ENCODE peak calls at places on chromosomes 4 and X, in ten cellular contexts. P is T-helper 9 cell; B is AG04449; A is mammary epithelial cell; L is activated gamma-delta T cell treated with anti-CD3 and anti-CD28 coated beads, Interleukin-2, amount 50 U/mL, for 16 hours; G is tibial artery; Y is M059J; T is H4; H is lower lobe of right lung; V is NCI-H1105. S is an unnamed sample.

GRCh38 chr4:139582044-139582443 is 26.0 kb upstream of the SETD7 start:
- DNase-seq in H (no peak), T (no peak), A (no peak), Y (no peak), G (no peak), V (no peak), P (no peak), L (no peak), B (no peak), S (no peak)

GRCh38 chr4:107894138-107894603 is 37.2 kb upstream of the CYP2U1 start:
- DNase-seq in Y (no peak), A (no peak), B (no peak), L (no peak), T (no peak), H (no peak), G (no peak), V (no peak), P (no peak), S (no peak)

GRCh38 chrX:12011075-12011474 is 127.2 kb upstream of the FRMPD4 start:
- DNase-seq in Y (peak), T (peak), H (no peak), L (no peak), V (no peak), B (no peak), A (peak), P (no peak), G (no peak), S (no peak)

GRCh38 chr4:133147922-133148689 is 988 bp upstream of the PCDH10 start:
- DNase-seq in A (no peak), B (no peak), Y (peak), P (no peak), T (peak), H (no peak), V (peak), G (no peak), L (no peak), S (peak)

GRCh38 chrX:36241397-36241796 is 321.9 kb downstream of the CFAP47 start:
- DNase-seq in V (no peak), P (no peak), B (no peak), H (no peak), A (no peak), Y (no peak), L (no peak), T (peak), G (no peak), S (no peak)

GRCh38 chr4:109589605-109590004 is 29.6 kb downstream of the MCUB start:
- DNase-seq in V (no peak), B (no peak), Y (no peak), T (no peak), A (no peak), H (no peak), P (no peak), L (no peak), G (no peak), S (no peak)

GRCh38 chrX:1661048-1661921 is 46.4 kb downstream of the ASMT start:
- DNase-seq in A (peak), G (peak), V (no peak), Y (peak), B (no peak), L (peak), T (no peak), P (peak), H (peak), S (peak)

GRCh38 chrX:57227691-57228090 is 58.8 kb upstream of the FAAH2 start:
- DNase-seq in L (no peak), A (peak), G (no peak), Y (peak), V (no peak), T (peak), P (no peak), B (no peak), H (no peak), S (no peak)

GRCh38 chr4:165343353-165344191 is 16.1 kb downstream of the MSMO1 start:
- DNase-seq in B (no peak), G (no peak), H (no peak), P (no peak), L (no peak), Y (peak), T (no peak), V (peak), A (no peak), S (no peak)

GRCh38 chr4:67879486-67879885 is 4.3 kb downstream of the TMPRSS11D start:
- DNase-seq in G (no peak), Y (no peak), H (no peak), L (no peak), V (no peak), P (no peak), B (no peak), T (no peak), A (no peak), S (no peak)

GRCh38 chrX:145856181-145856580 is 38.6 kb downstream of the SLITRK2 start:
- DNase-seq in L (no peak), A (no peak), H (no peak), V (no peak), B (no peak), T (no peak), Y (no peak), G (no peak), P (no peak), S (no peak)

GRCh38 chr4:175273995-175274753 is 356.0 kb downstream of the ADAM29 start:
- DNase-seq in H (no peak), T (no peak), B (no peak), V (no peak), A (no peak), L (no peak), G (no peak), P (no peak), Y (peak), S (no peak)

GRCh38 chrX:68588653-68589371 is 58.7 kb upstream of the STARD8 start:
- DNase-seq in B (no peak), H (no peak), Y (peak), T (peak), A (peak), G (no peak), P (no peak), L (no peak), V (no peak), S (no peak)

S was measured in caudate nucleus.